ENCODE peak calls at places on chromosomes 6 and 20, in seven cellular contexts. K is OCI-LY7; F is CD8-positive, alpha-beta memory T cell; J is T follicular helper cell; H is activated CD8-positive, alpha-beta memory T cell treated with anti-CD3 and anti-CD28 coated beads for 1 hour; N is astrocyte of the spinal cord; X is A673. Y is an unnamed sample.

GRCh38 chr20:51300104-51300503 is 242.4 kb downstream of the NFATC2 start:
- DNase-seq in K (no peak), F (no peak), J (no peak), H (no peak), N (no peak), X (no peak), Y (no peak)

GRCh38 chr6:161583561-161583960 is 309.7 kb upstream of the AGPAT4 start:
- DNase-seq in K (no peak), F (no peak), J (no peak), H (no peak), N (no peak), X (no peak), Y (peak)

GRCh38 chr6:137175157-137175889 is 1.9 kb upstream of the IL22RA2 start:
- DNase-seq in K (no peak), F (no peak), J (no peak), H (no peak), N (no peak), X (no peak), Y (no peak)

GRCh38 chr6:49923826-49924225 is 40.1 kb downstream of the DEFB114 start:
- DNase-seq in K (no peak), F (no peak), J (no peak), H (no peak), N (no peak), X (peak), Y (peak)

GRCh38 chr6:38593419-38593818 is 46.3 kb downstream of the BTBD9 start:
- DNase-seq in K (no peak), F (no peak), J (no peak), H (no peak), N (no peak), X (no peak), Y (peak)

GRCh38 chr6:146028250-146028789 is 542 bp upstream of the GRM1 start:
- DNase-seq in K (no peak), F (peak), J (no peak), H (no peak), N (peak), X (peak), Y (peak)

GRCh38 chr6:152463183-152463582 is 174.0 kb downstream of the SYNE1 start:
- DNase-seq in K (no peak), F (no peak), J (no peak), H (no peak), N (no peak), X (no peak), Y (no peak)

GRCh38 chr20:34337544-34337943 is 25.5 kb upstream of the ITCH start:
- DNase-seq in K (no peak), F (no peak), J (no peak), H (no peak), N (no peak), X (no peak), Y (no peak)

GRCh38 chr20:33656010-33656782 is 5.9 kb upstream of the C20orf144 start:
- DNase-seq in K (no peak), F (no peak), J (no peak), H (no peak), N (no peak), X (no peak), Y (no peak)

GRCh38 chr6:27505209-27506027 is 32.5 kb upstream of the ZNF184 start:
- DNase-seq in K (peak), F (peak), J (peak), H (no peak), N (peak), X (peak), Y (peak)

GRCh38 chr6:111812080-111813038 is 60.9 kb downstream of the FYN start:
- DNase-seq in K (no peak), F (no peak), J (no peak), H (no peak), N (no peak), X (no peak), Y (peak)

GRCh38 chr6:94027374-94027773 is 608.0 kb upstream of the EPHA7 start:
- DNase-seq in K (no peak), F (no peak), J (no peak), H (no peak), N (no peak), X (no peak), Y (no peak)

GRCh38 chr6:45049188-45049843 is 278.8 kb upstream of the RUNX2 start:
- DNase-seq in K (no peak), F (no peak), J (no peak), H (no peak), N (no peak), X (peak), Y (peak)

GRCh38 chr6:131736010-131736409 is 25.2 kb upstream of the CTAGE9 start:
- DNase-seq in K (no peak), F (no peak), J (no peak), H (no peak), N (no peak), X (no peak), Y (no peak)

GRCh38 chr6:20929283-20929682 is 395.0 kb downstream of the CDKAL1 start:
- DNase-seq in K (no peak), F (no peak), J (no peak), H (no peak), N (no peak), X (no peak), Y (no peak)

GRCh38 chr6:52416629-52417151 is 3.5 kb upstream of the EFHC1 start:
- DNase-seq in K (peak), F (no peak), J (no peak), H (no peak), N (peak), X (peak), Y (peak)